ENCODE peak calls at places on chromosomes 5 and 9, in six cellular contexts. One of them, this sample, is unnamed.

GRCh38 chr9:23342296-23342695 is 483.7 kb downstream of the ELAVL2 start:
- DNase-seq in heart right ventricle: no peak
- DNase-seq in RCC 7860: no peak
- DNase-seq in CD4-positive, CD25-positive, alpha-beta regulatory T cell: no peak
- DNase-seq in activated CD8-positive, alpha-beta memory T cell treated with anti-CD3 and anti-CD28 coated beads for 48 hours: no peak
- DNase-seq in H54: peak; percentile 1
- DNase-seq in this sample: peak; percentile 5

GRCh38 chr5:9698125-9698848 is 68.1 kb upstream of the TAS2R1 start:
- DNase-seq in heart right ventricle: no peak
- DNase-seq in RCC 7860: no peak
- DNase-seq in CD4-positive, CD25-positive, alpha-beta regulatory T cell: no peak
- DNase-seq in activated CD8-positive, alpha-beta memory T cell treated with anti-CD3 and anti-CD28 coated beads for 48 hours: no peak
- DNase-seq in H54: no peak
- DNase-seq in this sample: no peak

GRCh38 chr5:36646507-36647023 is 40.2 kb downstream of the SLC1A3 start:
- DNase-seq in heart right ventricle: no peak
- DNase-seq in RCC 7860: peak; percentile 71
- DNase-seq in CD4-positive, CD25-positive, alpha-beta regulatory T cell: no peak
- DNase-seq in activated CD8-positive, alpha-beta memory T cell treated with anti-CD3 and anti-CD28 coated beads for 48 hours: no peak
- DNase-seq in H54: no peak
- DNase-seq in this sample: no peak

GRCh38 chr9:34985311-34985899 is 4.1 kb upstream of the DNAJB5 start:
- DNase-seq in heart right ventricle: no peak
- DNase-seq in RCC 7860: no peak
- DNase-seq in CD4-positive, CD25-positive, alpha-beta regulatory T cell: peak; percentile 26
- DNase-seq in activated CD8-positive, alpha-beta memory T cell treated with anti-CD3 and anti-CD28 coated beads for 48 hours: no peak
- DNase-seq in H54: no peak
- DNase-seq in this sample: peak; percentile 54

GRCh38 chr5:150043657-150044333 is 42.6 kb downstream of the CSF1R start:
- DNase-seq in heart right ventricle: no peak
- DNase-seq in RCC 7860: no peak
- DNase-seq in CD4-positive, CD25-positive, alpha-beta regulatory T cell: no peak
- DNase-seq in activated CD8-positive, alpha-beta memory T cell treated with anti-CD3 and anti-CD28 coated beads for 48 hours: no peak
- DNase-seq in H54: no peak
- DNase-seq in this sample: no peak

GRCh38 chr9:85208666-85209065 is 533.1 kb downstream of the AGTPBP1 start:
- DNase-seq in heart right ventricle: no peak
- DNase-seq in RCC 7860: no peak
- DNase-seq in CD4-positive, CD25-positive, alpha-beta regulatory T cell: no peak
- DNase-seq in activated CD8-positive, alpha-beta memory T cell treated with anti-CD3 and anti-CD28 coated beads for 48 hours: no peak
- DNase-seq in H54: no peak
- DNase-seq in this sample: no peak

GRCh38 chr9:14515564-14516198 is 177.6 kb downstream of the ZDHHC21 start:
- DNase-seq in heart right ventricle: no peak
- DNase-seq in RCC 7860: no peak
- DNase-seq in CD4-positive, CD25-positive, alpha-beta regulatory T cell: no peak
- DNase-seq in activated CD8-positive, alpha-beta memory T cell treated with anti-CD3 and anti-CD28 coated beads for 48 hours: no peak
- DNase-seq in H54: no peak
- DNase-seq in this sample: peak; percentile 13

GRCh38 chr5:139100825-139101224 is 97.3 kb downstream of the SIL1 start:
- DNase-seq in heart right ventricle: no peak
- DNase-seq in RCC 7860: no peak
- DNase-seq in CD4-positive, CD25-positive, alpha-beta regulatory T cell: no peak
- DNase-seq in activated CD8-positive, alpha-beta memory T cell treated with anti-CD3 and anti-CD28 coated beads for 48 hours: no peak
- DNase-seq in H54: no peak
- DNase-seq in this sample: no peak

This sample was measured in midbrain.